ENCODE peak calls at places on chromosomes 6 and 20, in eight cellular contexts. X is lung, Q is fibroblast of lung, Z is pancreas, C is neural progenitor cell, P is right lobe of liver, F is sigmoid colon, L is psoas muscle. E is an unnamed sample. For H3K27me3, the result is how much of the 10 kb centered on the place peaks cover.

GRCh38 chr20:11705512-11705911 is 212.2 kb upstream of the BTBD3 start:
- DNase-seq in X (no peak), Q (no peak), Z (no peak), C (no peak), P (no peak), F (no peak), L (no peak), E (no peak)

GRCh38 chr6:149012040-149012545 is 265.3 kb downstream of the UST start:
- DNase-seq in X (no peak), Q (peak), Z (no peak), C (no peak), P (no peak), F (no peak), L (no peak), E (no peak)

GRCh38 chr6:35491558-35492541 is 5.0 kb downstream of the TEAD3 start:
- DNase-seq in X (no peak), Q (peak), Z (no peak), C (peak), P (no peak), F (no peak), L (no peak), E (no peak)

GRCh38 chr6:22145823-22146379 is 150.9 kb downstream of the PRL start:
- DNase-seq in X (no peak), Q (peak), Z (no peak), C (no peak), P (no peak), F (no peak), L (no peak), E (no peak)

GRCh38 chr6:24902782-24903181 is 33.0 kb downstream of the RIPOR2 start:
- DNase-seq in X (no peak), Q (peak), Z (no peak), C (no peak), P (no peak), F (no peak), L (no peak), E (no peak)

GRCh38 chr6:81169166-81169565 is 583.3 kb downstream of the TENT5A start:
- DNase-seq in X (no peak), Q (peak), Z (no peak), C (no peak), P (no peak), F (no peak), L (no peak), E (no peak)

GRCh38 chr20:58906894-58907293 is 54.4 kb downstream of the GNAS start:
- DNase-seq in X (no peak), Q (peak), Z (no peak), C (no peak), P (no peak), F (no peak), L (no peak), E (no peak)

GRCh38 chr20:62702886-62703852 is 5.5 kb upstream of the NTSR1 start:
- DNase-seq in X (no peak), Q (peak), Z (no peak), C (no peak), P (no peak), F (peak), L (no peak), E (peak)

DNA sequence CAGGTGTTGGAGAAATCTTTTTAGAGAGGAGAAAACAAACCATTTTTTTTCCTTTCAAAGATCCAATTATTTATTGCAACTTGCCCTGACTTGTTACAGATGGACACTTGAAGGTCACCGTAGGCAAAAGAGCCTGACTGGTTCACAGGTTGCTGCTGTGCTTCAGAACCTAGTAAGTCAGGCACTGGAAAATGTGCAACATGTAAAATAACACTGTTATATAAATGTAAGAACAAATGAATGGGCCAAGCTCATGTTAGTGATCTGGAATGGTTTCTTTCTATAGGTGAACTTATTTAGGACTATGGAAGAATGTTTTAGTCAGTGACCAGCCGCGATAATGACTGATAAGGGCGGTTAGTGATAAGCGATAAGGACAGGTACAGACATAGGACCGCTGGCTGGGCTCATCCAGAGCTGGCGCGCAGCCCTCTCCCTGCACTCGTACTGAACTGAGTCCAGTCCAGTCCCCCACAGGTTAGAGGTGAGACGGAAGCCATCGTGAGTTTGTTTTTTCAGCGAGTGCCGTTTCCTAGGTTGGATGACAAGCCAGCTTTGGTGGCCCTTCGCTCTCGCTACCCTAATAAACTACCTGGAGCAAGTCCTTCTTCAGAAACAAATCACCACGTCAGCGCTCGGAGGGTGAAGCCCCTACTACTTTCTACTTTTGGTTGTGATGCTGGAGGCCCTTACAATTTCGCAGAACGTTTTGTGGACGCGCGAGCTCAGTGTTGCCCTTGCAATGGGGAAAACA is 94.4 kb upstream of the PRDM1 start:
- DNase-seq in X (no peak), Q (no peak), Z (no peak), C (peak), P (peak), F (peak), L (no peak), E (peak)
- H3K27me3 ChIP-seq in X (under half), Q (under half), Z (under half), C (half or more), P (under half), F (half or more), L (under half), E (half or more)

GRCh38 chr6:26123675-26124549 is 36.7 kb downstream of the HFE start:
- DNase-seq in X (peak), Q (peak), Z (peak), C (peak), P (peak), F (peak), L (peak), E (peak)
- TF ChIP-seq CTCF in X (no peak), Q (no peak), Z (no peak), C (no peak), P (no peak), F (no peak), L (no peak), E (no peak)

GRCh38 chr6:4209201-4209600 is 73.8 kb upstream of the ECI2 start:
- DNase-seq in X (no peak), Q (no peak), Z (no peak), C (no peak), P (no peak), F (no peak), L (no peak), E (no peak)
- H3K27me3 ChIP-seq in X (under half), Q (under half), Z (under half), C (under half), P (under half), F (under half), L (under half), E (under half)

GRCh38 chr6:139117734-139118133 is 17.1 kb upstream of the HECA start:
- DNase-seq in X (no peak), Q (no peak), Z (no peak), C (no peak), P (no peak), F (no peak), L (no peak), E (no peak)
- TF ChIP-seq CTCF in X (no peak), Q (no peak), Z (no peak), C (no peak), P (peak), F (no peak), L (no peak), E (no peak)

DNA sequence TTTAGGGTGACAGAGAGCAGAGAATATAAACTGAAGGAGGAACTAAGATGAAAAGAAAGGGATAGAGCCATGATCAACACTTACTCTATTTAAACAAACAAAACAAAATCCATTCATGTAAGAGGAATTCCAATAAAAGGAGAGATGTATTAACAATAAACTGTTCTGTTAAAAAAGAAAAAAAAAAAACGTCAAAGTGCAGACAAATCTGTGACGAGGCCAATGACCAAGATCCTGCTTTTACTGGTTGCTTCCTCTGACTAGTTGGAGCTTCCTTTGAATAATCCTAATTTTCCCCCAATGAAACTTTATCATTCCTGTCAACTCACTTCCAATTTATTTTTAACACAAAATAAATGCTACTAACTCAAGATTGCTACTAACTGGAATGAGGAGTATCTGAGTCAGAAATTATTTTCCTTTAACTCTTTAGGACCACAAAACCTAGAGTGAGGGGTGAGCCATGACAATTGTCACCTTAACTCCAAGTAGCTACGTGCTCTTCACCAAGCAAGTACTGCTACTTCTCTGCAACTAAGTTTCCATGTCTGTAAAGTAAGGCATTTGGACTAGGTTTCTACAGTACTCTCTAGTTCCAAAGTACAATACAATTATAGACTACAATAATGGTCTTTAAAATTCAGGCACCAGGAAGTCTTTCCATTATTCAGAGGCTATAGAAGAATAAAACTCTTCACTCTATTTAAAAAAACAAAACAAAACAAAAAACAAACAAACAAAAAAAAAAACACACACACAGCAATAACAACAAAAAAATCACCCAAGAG is 152.0 kb downstream of the PTPRK start:
- DNase-seq in X (no peak), Q (no peak), Z (no peak), C (no peak), P (no peak), F (no peak), L (no peak), E (no peak)
- H3K27me3 ChIP-seq in X (under half), Q (under half), Z (under half), C (under half), P (under half), F (under half), L (under half), E (under half)

GRCh38 chr20:46113071-46113470 is 5.0 kb upstream of the CD40 start:
- DNase-seq in X (no peak), Q (no peak), Z (no peak), C (no peak), P (no peak), F (no peak), L (no peak), E (no peak)
- TF ChIP-seq CTCF in X (no peak), Q (no peak), Z (no peak), C (no peak), P (no peak), F (no peak), L (no peak), E (no peak)

DNA sequence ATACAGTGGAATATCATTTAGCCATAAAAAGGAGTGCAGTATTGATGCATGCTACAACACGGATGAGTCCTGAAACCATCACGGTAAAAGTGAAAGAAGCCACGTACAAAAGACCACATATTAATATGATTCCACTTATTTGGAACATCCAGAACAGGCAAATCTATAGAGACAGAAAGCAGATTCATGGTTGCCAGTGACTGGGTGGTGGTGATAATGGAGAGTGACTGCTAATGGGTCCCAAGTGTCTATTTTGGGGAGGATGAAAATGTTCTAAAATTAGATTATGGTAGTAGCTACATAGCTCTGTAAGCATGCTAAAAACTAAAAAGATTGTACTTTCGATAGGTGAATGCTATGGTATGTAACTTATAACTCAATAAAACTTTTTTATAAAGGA is 18.4 kb upstream of the CCND3 start:
- DNase-seq in X (no peak), Q (no peak), Z (no peak), C (no peak), P (no peak), F (no peak), L (no peak), E (no peak)
- H3K27me3 ChIP-seq in X (under half), Q (under half), Z (under half), C (under half), P (under half), F (under half), L (under half), E (under half)

GRCh38 chr20:41017448-41018042 is 11.1 kb upstream of the TOP1 start:
- DNase-seq in X (no peak), Q (no peak), Z (no peak), C (no peak), P (no peak), F (no peak), L (no peak), E (no peak)
- TF ChIP-seq CTCF in X (no peak), Q (no peak), Z (no peak), C (no peak), P (no peak), F (no peak), L (no peak), E (no peak)

E was measured in CD4-positive, alpha-beta T cell.